ENCODE peak calls at places on chromosomes 11 and 22, in four cellular contexts. T, L, I and Z are unnamed samples. For H3K4me1 and H3K9me1, the result is how much of the 10 kb centered on the place peaks cover.

GRCh38 chr11:116852261-116853125 is 15.1 kb upstream of the APOA1 start:
- DNase-seq in T (peak), L (peak), I (no peak), Z (no peak)

GRCh38 chr22:42321908-42322561 is 51.6 kb upstream of the TCF20 start:
- DNase-seq in T (no peak), L (no peak), I (no peak), Z (no peak)

GRCh38 chr11:57515332-57516060 is at the start of gene SLC43A1:
- DNase-seq in T (peak), L (peak), I (peak), Z (no peak)

GRCh38 chr11:35662649-35663407 is at the start of gene TRIM44:
- DNase-seq in T (peak), L (peak), I (peak), Z (no peak)

GRCh38 chr22:35312198-35313059 is 12.7 kb downstream of the TOM1 start:
- DNase-seq in T (peak), L (peak), I (no peak), Z (no peak)

GRCh38 chr22:20056161-20056560 is 23.9 kb upstream of the DGCR8 start:
- DNase-seq in T (no peak), L (no peak), I (no peak), Z (no peak)

GRCh38 chr11:47641585-47642098 is 717 bp downstream of the MTCH2 start:
- DNase-seq in T (no peak), L (no peak), I (peak), Z (no peak)

GRCh38 chr11:34928268-34928959 is 12.0 kb downstream of the PDHX start:
- DNase-seq in T (peak), L (no peak), I (no peak), Z (no peak)

GRCh38 chr11:58334708-58335107 is 24.2 kb downstream of the OR5B17 start:
- DNase-seq in T (peak), L (peak), I (no peak), Z (peak)

GRCh38 chr11:65454311-65454695 is 31.7 kb downstream of the NEAT1 start:
- DNase-seq in T (peak), L (no peak), I (no peak), Z (no peak)

GRCh38 chr22:49748514-49748913 is 79.2 kb downstream of the BRD1 start:
- DNase-seq in T (no peak), L (no peak), I (no peak), Z (no peak)

GRCh38 chr22:39690901-39691620 is 120.5 kb downstream of the CACNA1I start:
- DNase-seq in T (no peak), L (no peak), I (peak), Z (no peak)

GRCh38 chr11:114162719-114163123 is 103.2 kb downstream of the ZBTB16 start:
- DNase-seq in T (peak), L (peak), I (no peak), Z (peak)

GRCh38 chr11:35765211-35765610 is 102.6 kb downstream of the TRIM44 start:
- DNase-seq in T (peak), L (no peak), I (no peak), Z (no peak)

GRCh38 chr22:48459859-48460823 is 1367.5 kb downstream of the BRD1 start:
- DNase-seq in T (no peak), L (no peak), I (no peak), Z (no peak)

GRCh38 chr11:58913685-58914084 is 25.6 kb upstream of the GLYATL1 start:
- DNase-seq in T (no peak), L (no peak), I (no peak), Z (no peak)

GRCh38 chr11:1086171-1087102 is 11.8 kb downstream of the MUC2 start:
- DNase-seq in T (no peak), L (no peak), I (no peak), Z (no peak)

GRCh38 chr11:20873054-20873453 is 203.7 kb downstream of the NELL1 start:
- DNase-seq in T (no peak), L (no peak), I (peak), Z (no peak)

GRCh38 chr22:37887610-37888378 is 18.3 kb upstream of the MICALL1 start:
- DNase-seq in T (peak), L (peak), I (no peak), Z (no peak)

GRCh38 chr22:21815958-21816357 is 51.5 kb downstream of the MAPK1 start:
- DNase-seq in T (no peak), L (peak), I (no peak), Z (no peak)

GRCh38 chr22:21816787-21817496 is 50.5 kb downstream of the MAPK1 start:
- DNase-seq in T (peak), L (peak), I (peak), Z (peak)

GRCh38 chr22:21816472-21816786 is 51.0 kb downstream of the MAPK1 start:
- DNase-seq in T (no peak), L (no peak), I (no peak), Z (no peak)

GRCh38 chr22:21819183-21819770 is 48.2 kb downstream of the MAPK1 start:
- DNase-seq in T (no peak), L (no peak), I (peak), Z (no peak)

GRCh38 chr22:21818487-21819182 is 48.8 kb downstream of the MAPK1 start:
- DNase-seq in T (no peak), L (no peak), I (no peak), Z (no peak)
- H3K4me1 ChIP-seq in T (under half), L (under half), I (under half), Z (under half)

DNA sequence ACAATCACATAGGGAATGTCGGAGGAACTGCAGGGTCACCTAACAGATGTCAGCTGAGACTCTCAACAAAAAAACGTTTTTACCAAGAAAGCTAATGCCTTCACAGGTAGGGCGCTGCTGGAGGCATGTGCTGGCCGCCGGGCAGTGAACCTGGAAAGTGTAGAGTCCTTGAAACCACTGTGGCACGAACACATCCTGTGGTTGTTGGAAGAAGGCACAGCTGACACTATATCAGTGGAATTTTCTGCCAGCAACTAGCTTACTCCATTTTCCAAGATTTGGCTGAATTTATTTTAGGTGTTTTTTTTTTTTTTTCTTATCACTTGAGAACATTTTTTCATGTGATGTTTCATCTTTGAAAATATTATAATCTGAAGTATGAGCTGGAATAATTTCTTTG is 14.2 kb downstream of the TRMU start:
- DNase-seq in T (no peak), L (no peak), I (no peak), Z (no peak)
- H3K9me1 ChIP-seq in T (under half), L (under half), I (under half), Z (under half)

DNA sequence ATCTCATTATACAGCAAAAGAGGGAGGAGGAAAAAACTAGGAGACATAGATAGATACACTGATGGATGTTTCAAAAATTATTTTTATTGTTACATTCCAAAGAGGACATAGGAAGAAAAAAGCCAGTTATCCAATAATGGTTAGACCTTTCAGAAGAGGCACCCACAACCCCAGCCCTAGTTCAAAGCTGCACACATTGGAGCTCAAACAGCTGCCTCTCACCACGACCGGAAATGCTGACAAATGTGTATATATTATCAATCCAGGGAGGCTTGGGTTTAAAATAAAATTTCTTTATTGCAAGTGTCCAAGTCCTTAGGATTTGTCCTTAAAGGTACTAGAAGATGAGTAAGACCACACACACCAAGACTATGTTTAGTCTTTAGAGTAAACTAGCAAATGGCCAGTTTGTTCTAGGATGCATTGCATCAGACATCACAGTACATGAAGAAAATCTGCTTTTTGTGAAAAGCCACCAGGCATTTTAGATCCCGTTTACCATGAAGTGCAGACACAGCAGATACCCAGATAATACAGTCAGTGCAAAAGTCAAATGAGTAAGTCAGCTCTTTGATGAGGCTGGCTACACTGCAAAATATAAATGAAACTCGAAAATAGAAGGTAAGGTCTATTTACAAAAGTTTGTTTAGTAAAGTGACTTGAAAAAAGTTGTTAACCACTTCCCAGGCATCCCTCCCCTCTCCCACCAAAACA is 4.6 kb upstream of the ASCL3 start:
- DNase-seq in T (peak), L (no peak), I (no peak), Z (no peak)
- H3K4me1 ChIP-seq in T (under half), L (under half), I (under half), Z (under half)

GRCh38 chr11:4448995-4449394 is at the start of gene OR52K2:
- DNase-seq in T (no peak), L (no peak), I (no peak), Z (no peak)

GRCh38 chr11:4441500-4441899 is 7.6 kb upstream of the OR52K2 start:
- DNase-seq in T (no peak), L (no peak), I (no peak), Z (no peak)

DNA sequence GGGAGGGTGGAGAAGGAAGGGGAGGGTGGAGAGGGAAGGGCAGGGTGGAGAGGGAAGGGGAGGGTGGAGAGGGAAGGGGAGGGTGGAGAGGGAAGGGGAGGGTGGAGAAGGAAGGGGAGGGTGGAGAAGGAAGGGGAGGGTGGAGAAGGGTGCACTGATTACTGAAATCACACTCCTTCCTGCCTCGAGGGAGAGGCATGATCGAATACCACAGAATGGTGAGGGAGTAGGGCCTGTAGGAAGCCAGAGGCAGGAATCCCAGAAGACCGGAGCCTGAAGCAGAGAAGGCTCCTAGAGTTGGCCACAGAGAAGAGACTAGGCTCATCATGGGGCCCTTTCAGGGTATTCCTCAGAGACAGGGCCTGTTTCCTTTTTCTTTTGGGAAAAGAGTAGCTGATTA is 5.6 kb upstream of the OR52K2 start:
- DNase-seq in T (no peak), L (no peak), I (no peak), Z (no peak)
- H3K9me1 ChIP-seq in T (under half), L (under half), I (under half), Z (under half)

DNA sequence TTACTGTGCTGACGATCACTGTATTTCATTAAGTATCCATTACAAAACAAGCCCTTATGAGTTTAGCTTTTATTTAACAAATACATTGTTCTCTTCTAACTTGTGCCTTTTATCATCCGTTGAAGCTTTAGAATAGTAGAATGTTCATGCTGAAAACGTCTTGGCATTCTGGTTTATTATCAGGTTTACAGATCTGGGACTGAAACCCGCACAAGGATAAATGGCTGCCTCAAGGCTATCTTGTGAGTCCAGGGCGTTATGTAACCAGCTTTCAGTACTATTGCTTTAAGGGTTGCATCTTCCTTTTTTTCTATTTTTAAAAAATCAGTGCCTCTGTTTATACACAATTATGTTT is 66.6 kb upstream of the PRODH start:
- DNase-seq in T (no peak), L (no peak), I (no peak), Z (no peak)
- H3K4me1 ChIP-seq in T (under half), L (under half), I (under half), Z (under half)

GRCh38 chr11:41947392-41947791 is 487.9 kb upstream of the LRRC4C start:
- DNase-seq in T (no peak), L (no peak), I (no peak), Z (no peak)

DNA sequence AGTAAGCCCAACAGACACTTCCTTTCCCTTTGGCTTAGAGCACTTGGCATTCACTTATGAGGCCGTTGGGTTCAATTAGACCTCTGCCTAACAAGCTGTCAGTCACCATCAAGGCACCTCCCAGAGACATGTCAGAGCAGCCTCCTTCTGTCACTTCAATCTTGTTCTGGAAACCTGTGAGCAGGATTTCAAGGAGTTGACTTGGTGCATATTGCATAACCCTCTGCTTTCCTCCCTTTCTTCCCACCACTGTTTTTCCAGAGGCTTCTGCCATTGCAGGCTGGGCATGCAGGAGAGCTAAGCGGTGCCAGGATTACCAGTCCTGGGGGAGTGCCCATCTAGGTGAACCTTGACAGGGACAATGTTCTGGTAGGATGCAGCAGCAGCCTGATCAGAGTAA is 484.2 kb upstream of the LRRC4C start:
- DNase-seq in T (no peak), L (no peak), I (no peak), Z (no peak)
- H3K9me1 ChIP-seq in T (under half), L (under half), I (under half), Z (under half)